ENCODE peak calls at places on chromosomes 2 and 18, in seven cellular contexts. Z is DND-41; A is lower lobe of right lung; K is HFFc6; Q is foreskin fibroblast; L is psoas muscle; W is activated CD8-positive, alpha-beta T cell treated with anti-CD3 and anti-CD28 coated beads for 36 hours. E is an unnamed sample.
A peak's percentile ranks its signal among the peaks of the same experiment; 100 is the strongest.

GRCh38 chr2:118943286-118943685 is 1.3 kb downstream of the MARCO start:
- DNase-seq in W (no peak), L (no peak), Q (no peak), Z (no peak), A (no peak), K (no peak), E (no peak)

GRCh38 chr2:178101321-178102079 is 10.7 kb upstream of the RBM45 start:
- DNase-seq in Z (no peak), Q (peak; percentile 13), W (no peak), A (no peak), K (peak; percentile 3), L (no peak), E (no peak)

GRCh38 chr2:58064136-58064535 is 17.5 kb downstream of the VRK2 start:
- DNase-seq in Q (no peak), Z (no peak), W (peak; percentile 40), K (no peak), A (no peak), L (no peak), E (no peak)

GRCh38 chr2:1974391-1974790 is 230.1 kb upstream of the PXDN start:
- DNase-seq in L (no peak), W (no peak), Q (no peak), Z (no peak), K (no peak), A (no peak), E (no peak)

GRCh38 chr2:218605438-218605837 is 2.3 kb upstream of the PLCD4 start:
- DNase-seq in Z (no peak), L (peak; percentile 26), K (peak; percentile 23), W (no peak), A (no peak), Q (peak; percentile 68), E (no peak)

GRCh38 chr18:77077836-77078456 is 54.6 kb downstream of the MBP start:
- DNase-seq in A (no peak), L (no peak), Q (no peak), Z (no peak), K (peak; percentile 44), W (no peak), E (no peak)

GRCh38 chr2:156864753-156865152 is 392.8 kb upstream of the GALNT5 start:
- DNase-seq in K (no peak), L (no peak), Z (no peak), A (no peak), W (no peak), Q (no peak), E (no peak)

GRCh38 chr2:37656512-37657423 is 14.7 kb downstream of the CDC42EP3 start:
- DNase-seq in Q (no peak), W (peak; percentile 45), L (no peak), A (no peak), K (no peak), Z (no peak), E (no peak)

GRCh38 chr2:196987298-196987653 is 60.8 kb upstream of the PGAP1 start:
- DNase-seq in L (no peak), W (no peak), Z (no peak), K (peak; percentile 28), Q (no peak), A (no peak), E (no peak)

GRCh38 chr2:239468491-239469017 is 67.7 kb upstream of the HDAC4 start:
- DNase-seq in L (no peak), Z (no peak), W (no peak), A (no peak), Q (no peak), K (no peak), E (no peak)

GRCh38 chr2:232261776-232262175 is 116.8 kb upstream of the ALPP start:
- DNase-seq in A (no peak), L (no peak), K (peak; percentile 32), W (no peak), Z (no peak), Q (peak; percentile 20), E (no peak)

GRCh38 chr2:157789161-157789720 is 86.9 kb downstream of the ACVR1 start:
- DNase-seq in K (no peak), Z (no peak), W (no peak), L (no peak), Q (no peak), A (no peak), E (no peak)

GRCh38 chr2:219969508-219969907 is 342.1 kb downstream of the SLC4A3 start:
- DNase-seq in L (no peak), W (no peak), Z (no peak), K (peak; percentile 96), A (no peak), Q (no peak), E (no peak)

GRCh38 chr2:72925328-72925943 is 8.1 kb downstream of the EMX1 start:
- DNase-seq in A (no peak), K (no peak), W (no peak), Q (no peak), Z (no peak), L (no peak), E (no peak)
- TF ChIP-seq CTCF in A (no peak), K (no peak), W (no peak), Q (no peak), Z (no peak), L (no peak), E (no peak)

GRCh38 chr2:39851691-39852110 is 72.6 kb upstream of the THUMPD2 start:
- DNase-seq in W (peak; percentile 12), K (peak; percentile 32), Q (peak; percentile 29), L (no peak), A (no peak), Z (peak; percentile 87), E (peak; percentile 34)
- TF ChIP-seq CTCF in W (no peak), K (peak; percentile 55), Q (peak; percentile 39), L (no peak), A (no peak), Z (peak; percentile 80), E (no peak)

GRCh38 chr2:40300391-40300790 is 151.5 kb downstream of the SLC8A1 start:
- DNase-seq in W (no peak), L (no peak), Q (no peak), K (no peak), Z (no peak), A (no peak), E (no peak)
- TF ChIP-seq CTCF in W (no peak), L (no peak), Q (no peak), K (no peak), Z (no peak), A (no peak), E (no peak)

GRCh38 chr18:35993013-35993412 is 20.5 kb downstream of the RMP24 start:
- DNase-seq in L (no peak), Z (no peak), K (no peak), Q (no peak), A (no peak), W (no peak), E (no peak)

GRCh38 chr18:35999925-36000324 is 27.4 kb downstream of the RMP24 start:
- DNase-seq in K (no peak), L (no peak), W (no peak), Z (no peak), Q (no peak), A (no peak), E (no peak)

GRCh38 chr18:35998967-35999366 is 26.5 kb downstream of the RMP24 start:
- DNase-seq in L (no peak), A (no peak), Q (no peak), K (no peak), W (no peak), Z (no peak), E (no peak)
- TF ChIP-seq CTCF in L (no peak), A (no peak), Q (peak; percentile 25), K (peak; percentile 74), W (peak; percentile 28), Z (peak; percentile 20), E (no peak)